ENCODE peak calls at places on chromosomes 5 and 9, in seven cellular contexts. X, O, U, I, P, F and Q are unnamed samples.

GRCh38 chr9:38207247-38207778 is 138.3 kb upstream of the SHB start:
- DNase-seq in X (no peak), O (no peak), U (no peak), I (no peak), P (no peak), F (no peak), Q (no peak)

GRCh38 chr9:133477992-133478850 is 678 bp downstream of the SLC2A6 start:
- DNase-seq in X (no peak), O (no peak), U (peak), I (no peak), P (no peak), F (no peak), Q (peak)

GRCh38 chr9:83197611-83198010 is 134.7 kb upstream of the RASEF start:
- DNase-seq in X (no peak), O (no peak), U (no peak), I (no peak), P (no peak), F (no peak), Q (no peak)

GRCh38 chr9:136235171-136235570 is 10.4 kb downstream of the QSOX2 start:
- DNase-seq in X (no peak), O (no peak), U (no peak), I (no peak), P (no peak), F (no peak), Q (no peak)

GRCh38 chr9:3830296-3830695 is 304.5 kb upstream of the RFX3 start:
- DNase-seq in X (no peak), O (no peak), U (no peak), I (no peak), P (no peak), F (no peak), Q (no peak)

GRCh38 chr5:180159756-180160155 is 49.3 kb downstream of the RASGEF1C start:
- DNase-seq in X (peak), O (no peak), U (no peak), I (no peak), P (no peak), F (no peak), Q (no peak)

GRCh38 chr9:131728961-131729360 is 10.9 kb downstream of the RAPGEF1 start:
- DNase-seq in X (no peak), O (no peak), U (peak), I (peak), P (peak), F (no peak), Q (no peak)

GRCh38 chr9:126499005-126499910 is 114.5 kb upstream of the LMX1B start:
- DNase-seq in X (peak), O (no peak), U (peak), I (peak), P (peak), F (no peak), Q (peak)

GRCh38 chr5:140275837-140276236 is 27.1 kb downstream of the PFDN1 start:
- DNase-seq in X (no peak), O (no peak), U (no peak), I (no peak), P (no peak), F (no peak), Q (no peak)

GRCh38 chr9:112265391-112265790 is 68.0 kb downstream of the PTBP3 start:
- DNase-seq in X (no peak), O (no peak), U (no peak), I (no peak), P (no peak), F (no peak), Q (no peak)

GRCh38 chr5:15807861-15808260 is 307.9 kb downstream of the FBXL7 start:
- DNase-seq in X (peak), O (peak), U (no peak), I (no peak), P (no peak), F (no peak), Q (peak)

GRCh38 chr9:95644377-95644776 is 127.6 kb upstream of the PTCH1 start:
- DNase-seq in X (peak), O (no peak), U (no peak), I (no peak), P (no peak), F (no peak), Q (peak)

GRCh38 chr5:129069316-129069715 is 25.2 kb upstream of the ISOC1 start:
- DNase-seq in X (no peak), O (no peak), U (no peak), I (no peak), P (no peak), F (no peak), Q (no peak)

GRCh38 chr5:88193896-88194295 is 74.7 kb downstream of the TMEM161B start:
- DNase-seq in X (no peak), O (no peak), U (no peak), I (no peak), P (no peak), F (no peak), Q (no peak)

GRCh38 chr5:171474106-171474878 is 54.8 kb downstream of the FGF18 start:
- DNase-seq in X (no peak), O (no peak), U (no peak), I (no peak), P (no peak), F (no peak), Q (no peak)